ENCODE peak calls at places on chromosomes 11 and 22, in five cellular contexts. X is kidney epithelial cell, O is neural crest cell, F is colonic mucosa, K is HFF-Myc. I is an unnamed sample.

GRCh38 chr22:30806391-30806861 is 111.8 kb downstream of the OSBP2 start:
- DNase-seq in X (peak), O (no peak), F (no peak), K (peak), I (no peak)

GRCh38 chr11:12066799-12067508 is 43.4 kb upstream of the MICAL2 start:
- DNase-seq in X (no peak), O (no peak), F (peak), K (peak), I (no peak)

GRCh38 chr11:26792956-26793355 is 71.1 kb upstream of the SLC5A12 start:
- DNase-seq in X (no peak), O (no peak), F (no peak), K (no peak), I (no peak)

GRCh38 chr22:47773635-47774034 is 1011.2 kb downstream of the TBC1D22A start:
- DNase-seq in X (no peak), O (no peak), F (no peak), K (no peak), I (no peak)

GRCh38 chr22:41075946-41076345 is 16.4 kb upstream of the EP300 start:
- DNase-seq in X (no peak), O (no peak), F (no peak), K (no peak), I (no peak)

GRCh38 chr11:74870485-74870884 is 78.4 kb downstream of the XRRA1 start:
- DNase-seq in X (no peak), O (no peak), F (no peak), K (no peak), I (no peak)

GRCh38 chr11:30855383-30856006 is 269.3 kb upstream of the MPPED2 start:
- DNase-seq in X (no peak), O (no peak), F (no peak), K (no peak), I (peak)

GRCh38 chr11:64754124-64754918 is 5.5 kb downstream of the PYGM start:
- DNase-seq in X (no peak), O (no peak), F (no peak), K (no peak), I (no peak)

GRCh38 chr11:85170184-85170583 is 457.0 kb downstream of the DLG2 start:
- DNase-seq in X (peak), O (no peak), F (no peak), K (no peak), I (no peak)

GRCh38 chr22:22609271-22609670 is 35.1 kb upstream of the GGTLC2 start:
- DNase-seq in X (no peak), O (no peak), F (no peak), K (no peak), I (no peak)

GRCh38 chr22:17968126-17968525 is 56.2 kb downstream of the MICAL3 start:
- DNase-seq in X (no peak), O (no peak), F (no peak), K (no peak), I (no peak)

GRCh38 chr11:36605221-36606216 is 7.5 kb upstream of the RAG2 start:
- DNase-seq in X (no peak), O (no peak), F (no peak), K (no peak), I (no peak)

DNA sequence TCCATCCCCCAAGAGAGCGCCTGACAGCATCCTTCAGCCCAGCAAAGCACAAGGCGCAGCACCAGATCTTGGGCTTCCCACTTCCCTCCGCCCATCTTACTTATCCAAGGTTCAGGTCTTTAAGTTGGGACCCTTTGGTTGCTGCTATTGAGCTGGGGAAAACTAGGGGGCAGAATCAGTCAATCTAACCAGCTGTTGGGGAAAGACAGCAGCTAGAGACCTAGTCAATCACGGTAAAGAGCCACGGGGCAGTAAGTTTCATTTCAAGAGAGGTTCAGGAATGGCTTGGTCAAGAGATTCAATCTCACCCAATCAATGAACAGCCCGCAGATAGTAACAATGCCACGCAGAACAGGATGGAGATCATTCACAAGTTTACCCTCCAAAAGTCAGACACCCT is 1.7 kb downstream of the ABTB2 start:
- DNase-seq in X (no peak), O (no peak), F (no peak), K (no peak), I (no peak)
- TF ChIP-seq CTCF in X (peak), O (no peak), F (no peak), K (no peak), I (peak)

GRCh38 chr11:102831709-102832492 is 11.5 kb downstream of the MMP3 start:
- DNase-seq in X (no peak), O (no peak), F (no peak), K (peak), I (no peak)

GRCh38 chr11:102832612-102833011 is 10.8 kb downstream of the MMP3 start:
- DNase-seq in X (no peak), O (no peak), F (no peak), K (no peak), I (no peak)

GRCh38 chr11:102829671-102830070 is 13.7 kb downstream of the MMP3 start:
- DNase-seq in X (no peak), O (no peak), F (no peak), K (no peak), I (no peak)

GRCh38 chr11:102830328-102830727 is 13.1 kb downstream of the MMP3 start:
- DNase-seq in X (no peak), O (no peak), F (no peak), K (no peak), I (no peak)

DNA sequence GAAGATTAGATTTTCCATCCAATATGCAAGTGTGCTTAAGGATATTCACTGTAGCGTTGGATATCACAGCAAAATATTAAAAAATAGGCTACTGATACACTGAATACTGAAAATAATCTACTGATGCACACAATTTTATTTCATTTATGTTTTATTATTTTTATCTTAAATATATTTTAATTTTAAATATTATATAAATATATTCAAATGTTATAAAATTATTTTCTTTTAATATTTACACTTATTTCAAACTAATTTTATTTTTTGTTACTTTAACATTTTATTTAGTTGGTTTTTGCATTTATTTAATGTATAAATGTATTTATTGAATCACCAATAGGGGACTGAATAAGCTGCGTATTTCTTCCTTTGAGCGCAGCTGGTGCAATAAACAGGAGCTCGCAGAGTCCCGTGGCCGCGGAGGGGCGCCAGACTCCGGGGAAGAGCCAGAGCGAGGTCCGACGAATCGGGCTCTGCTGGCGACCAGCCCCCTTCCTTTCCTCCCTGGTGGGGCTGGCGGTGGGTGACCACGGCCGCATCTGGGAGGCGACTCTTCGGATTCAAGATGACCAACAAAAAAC is 12.2 kb downstream of the MMP3 start:
- DNase-seq in X (no peak), O (no peak), F (peak), K (peak), I (no peak)
- TF ChIP-seq CTCF in X (peak), O (no peak), F (peak), K (peak), I (peak)

GRCh38 chr11:106309070-106309684 is 231.7 kb downstream of the AASDHPPT start:
- DNase-seq in X (no peak), O (no peak), F (no peak), K (no peak), I (no peak)

GRCh38 chr11:106304274-106304673 is 226.8 kb downstream of the AASDHPPT start:
- DNase-seq in X (no peak), O (no peak), F (no peak), K (no peak), I (no peak)

GRCh38 chr11:106302416-106302815 is 225.0 kb downstream of the AASDHPPT start:
- DNase-seq in X (no peak), O (no peak), F (no peak), K (no peak), I (no peak)

GRCh38 chr11:106305458-106305857 is 228.0 kb downstream of the AASDHPPT start:
- DNase-seq in X (no peak), O (no peak), F (no peak), K (no peak), I (no peak)

GRCh38 chr11:106306942-106307341 is 229.5 kb downstream of the AASDHPPT start:
- DNase-seq in X (no peak), O (no peak), F (no peak), K (no peak), I (no peak)
- TF ChIP-seq CTCF in X (peak), O (peak), F (no peak), K (peak), I (peak)

GRCh38 chr22:39556970-39557811 is 13.4 kb upstream of the CACNA1I start:
- DNase-seq in X (no peak), O (no peak), F (no peak), K (no peak), I (no peak)
- TF ChIP-seq CTCF in X (no peak), O (no peak), F (no peak), K (no peak), I (peak)

GRCh38 chr11:15484398-15484797 is 369.7 kb downstream of the INSC start:
- DNase-seq in X (no peak), O (no peak), F (no peak), K (no peak), I (no peak)

GRCh38 chr11:15483205-15483604 is 368.5 kb downstream of the INSC start:
- DNase-seq in X (no peak), O (no peak), F (no peak), K (no peak), I (no peak)

GRCh38 chr11:15481871-15482270 is 367.1 kb downstream of the INSC start:
- DNase-seq in X (no peak), O (no peak), F (no peak), K (no peak), I (no peak)

GRCh38 chr11:15489281-15489680 is 374.6 kb downstream of the INSC start:
- DNase-seq in X (no peak), O (no peak), F (no peak), K (no peak), I (no peak)

GRCh38 chr11:15485432-15485831 is 370.7 kb downstream of the INSC start:
- DNase-seq in X (no peak), O (no peak), F (no peak), K (no peak), I (no peak)
- TF ChIP-seq CTCF in X (no peak), O (no peak), F (no peak), K (no peak), I (no peak)

I was measured in Panc1.